ENCODE peak calls at places on chromosomes 7 and 10, in nine cellular contexts. One of them, this sample, is unnamed.

GRCh38 chr10:652226-652625 is 37.2 kb downstream of the DIP2C start:
- DNase-seq in kidney glomerular epithelial cell: no peak
- DNase-seq in left ventricle myocardium superior: no peak
- DNase-seq in BJ: no peak
- DNase-seq in CD8-positive, alpha-beta memory T cell: no peak
- DNase-seq in caudate nucleus: no peak
- DNase-seq in NCI-H1092 treated with DMSO at 0.1 percent for 48 hours: no peak
- DNase-seq in NCI-H1105 treated with DMSO at 0.1 percent for 48 hours: no peak
- DNase-seq in ACHN: no peak
- DNase-seq in this sample: no peak

GRCh38 chr10:69362471-69362954 is 54.2 kb downstream of the TACR2 start:
- DNase-seq in caudate nucleus: no peak
- DNase-seq in left ventricle myocardium superior: peak; percentile 77
- DNase-seq in ACHN: peak; percentile 49
- DNase-seq in CD8-positive, alpha-beta memory T cell: peak; percentile 38
- DNase-seq in NCI-H1105 treated with DMSO at 0.1 percent for 48 hours: no peak
- DNase-seq in NCI-H1092 treated with DMSO at 0.1 percent for 48 hours: no peak
- DNase-seq in BJ: no peak
- DNase-seq in kidney glomerular epithelial cell: no peak
- DNase-seq in this sample: peak; percentile 83

GRCh38 chr7:150420987-150421674 is 29.3 kb upstream of the GIMAP8 start:
- DNase-seq in ACHN: peak; percentile 88
- DNase-seq in NCI-H1092 treated with DMSO at 0.1 percent for 48 hours: peak; percentile 91
- DNase-seq in CD8-positive, alpha-beta memory T cell: peak; percentile 79
- DNase-seq in NCI-H1105 treated with DMSO at 0.1 percent for 48 hours: peak; percentile 72
- DNase-seq in left ventricle myocardium superior: peak; percentile 87
- DNase-seq in kidney glomerular epithelial cell: peak; percentile 88
- DNase-seq in BJ: no peak
- DNase-seq in caudate nucleus: peak; percentile 24
- DNase-seq in this sample: peak; percentile 87

GRCh38 chr10:24041030-24041429 is 167.9 kb upstream of the KIAA1217 start:
- DNase-seq in caudate nucleus: no peak
- DNase-seq in kidney glomerular epithelial cell: peak; percentile 54
- DNase-seq in ACHN: no peak
- DNase-seq in NCI-H1105 treated with DMSO at 0.1 percent for 48 hours: no peak
- DNase-seq in BJ: no peak
- DNase-seq in left ventricle myocardium superior: no peak
- DNase-seq in NCI-H1092 treated with DMSO at 0.1 percent for 48 hours: no peak
- DNase-seq in CD8-positive, alpha-beta memory T cell: no peak
- DNase-seq in this sample: no peak

GRCh38 chr10:101841826-101842225 is 1.8 kb downstream of the KCNIP2 start:
- DNase-seq in ACHN: no peak
- DNase-seq in kidney glomerular epithelial cell: no peak
- DNase-seq in NCI-H1092 treated with DMSO at 0.1 percent for 48 hours: no peak
- DNase-seq in CD8-positive, alpha-beta memory T cell: no peak
- DNase-seq in left ventricle myocardium superior: no peak
- DNase-seq in BJ: no peak
- DNase-seq in NCI-H1105 treated with DMSO at 0.1 percent for 48 hours: no peak
- DNase-seq in caudate nucleus: no peak
- DNase-seq in this sample: no peak

GRCh38 chr7:28922618-28923331 is 35.4 kb downstream of the TRIL start:
- DNase-seq in caudate nucleus: peak; percentile 5
- DNase-seq in NCI-H1105 treated with DMSO at 0.1 percent for 48 hours: peak; percentile 81
- DNase-seq in kidney glomerular epithelial cell: peak; percentile 45
- DNase-seq in left ventricle myocardium superior: peak; percentile 76
- DNase-seq in ACHN: peak; percentile 87
- DNase-seq in NCI-H1092 treated with DMSO at 0.1 percent for 48 hours: peak; percentile 87
- DNase-seq in BJ: no peak
- DNase-seq in CD8-positive, alpha-beta memory T cell: peak; percentile 41
- DNase-seq in this sample: peak; percentile 71

GRCh38 chr7:144738708-144739314 is 97.0 kb downstream of the TPK1 start:
- DNase-seq in BJ: no peak
- DNase-seq in caudate nucleus: no peak
- DNase-seq in left ventricle myocardium superior: no peak
- DNase-seq in CD8-positive, alpha-beta memory T cell: peak; percentile 33
- DNase-seq in NCI-H1092 treated with DMSO at 0.1 percent for 48 hours: peak; percentile 42
- DNase-seq in kidney glomerular epithelial cell: no peak
- DNase-seq in ACHN: peak; percentile 76
- DNase-seq in NCI-H1105 treated with DMSO at 0.1 percent for 48 hours: peak; percentile 26
- DNase-seq in this sample: no peak

GRCh38 chr10:43196981-43197833 is 59.0 kb downstream of the CSGALNACT2 start:
- DNase-seq in kidney glomerular epithelial cell: no peak
- DNase-seq in caudate nucleus: no peak
- DNase-seq in BJ: no peak
- DNase-seq in NCI-H1105 treated with DMSO at 0.1 percent for 48 hours: no peak
- DNase-seq in left ventricle myocardium superior: no peak
- DNase-seq in CD8-positive, alpha-beta memory T cell: no peak
- DNase-seq in NCI-H1092 treated with DMSO at 0.1 percent for 48 hours: no peak
- DNase-seq in ACHN: no peak
- DNase-seq in this sample: no peak

GRCh38 chr7:157139142-157140117 is 704 bp downstream of the UBE3C start:
- DNase-seq in left ventricle myocardium superior: peak; percentile 75
- DNase-seq in NCI-H1105 treated with DMSO at 0.1 percent for 48 hours: no peak
- DNase-seq in CD8-positive, alpha-beta memory T cell: no peak
- DNase-seq in kidney glomerular epithelial cell: no peak
- DNase-seq in ACHN: peak; percentile 68
- DNase-seq in NCI-H1092 treated with DMSO at 0.1 percent for 48 hours: no peak
- DNase-seq in BJ: no peak
- DNase-seq in caudate nucleus: no peak
- DNase-seq in this sample: peak; percentile 68

GRCh38 chr10:8590518-8590917 is 536.0 kb downstream of the GATA3 start:
- DNase-seq in CD8-positive, alpha-beta memory T cell: no peak
- DNase-seq in ACHN: no peak
- DNase-seq in caudate nucleus: no peak
- DNase-seq in left ventricle myocardium superior: no peak
- DNase-seq in NCI-H1092 treated with DMSO at 0.1 percent for 48 hours: no peak
- DNase-seq in BJ: no peak
- DNase-seq in NCI-H1105 treated with DMSO at 0.1 percent for 48 hours: no peak
- DNase-seq in kidney glomerular epithelial cell: no peak
- DNase-seq in this sample: no peak

GRCh38 chr7:29236071-29236580 is 41.6 kb downstream of the CHN2 start:
- DNase-seq in CD8-positive, alpha-beta memory T cell: no peak
- DNase-seq in BJ: no peak
- DNase-seq in caudate nucleus: no peak
- DNase-seq in NCI-H1092 treated with DMSO at 0.1 percent for 48 hours: no peak
- DNase-seq in ACHN: no peak
- DNase-seq in NCI-H1105 treated with DMSO at 0.1 percent for 48 hours: no peak
- DNase-seq in kidney glomerular epithelial cell: no peak
- DNase-seq in left ventricle myocardium superior: no peak
- DNase-seq in this sample: no peak

GRCh38 chr7:34748244-34749039 is 90.4 kb downstream of the NPSR1 start:
- DNase-seq in BJ: peak; percentile 75
- DNase-seq in caudate nucleus: no peak
- DNase-seq in kidney glomerular epithelial cell: peak; percentile 73
- DNase-seq in left ventricle myocardium superior: peak; percentile 87
- DNase-seq in NCI-H1105 treated with DMSO at 0.1 percent for 48 hours: peak; percentile 96
- DNase-seq in ACHN: peak; percentile 96
- DNase-seq in CD8-positive, alpha-beta memory T cell: no peak
- DNase-seq in NCI-H1092 treated with DMSO at 0.1 percent for 48 hours: peak; percentile 98
- DNase-seq in this sample: peak; percentile 66

GRCh38 chr10:119227825-119228224 is 20.5 kb downstream of the GRK5 start:
- DNase-seq in caudate nucleus: no peak
- DNase-seq in BJ: no peak
- DNase-seq in kidney glomerular epithelial cell: no peak
- DNase-seq in CD8-positive, alpha-beta memory T cell: no peak
- DNase-seq in ACHN: no peak
- DNase-seq in NCI-H1092 treated with DMSO at 0.1 percent for 48 hours: no peak
- DNase-seq in NCI-H1105 treated with DMSO at 0.1 percent for 48 hours: no peak
- DNase-seq in left ventricle myocardium superior: no peak
- DNase-seq in this sample: no peak